ENCODE peak calls at places on chromosomes 12 and 14, in nine cellular contexts. R, G, W, S, U, M, O, E and X are unnamed samples.

GRCh38 chr12:80456513-80456912 is 12.5 kb downstream of the PTPRQ start:
- DNase-seq in W (no peak), U (no peak), G (no peak), O (no peak), M (no peak), E (no peak), S (no peak), R (no peak), X (no peak)

GRCh38 chr14:58774531-58774930 is 136.8 kb downstream of the DACT1 start:
- DNase-seq in U (no peak), M (no peak), O (no peak), G (no peak), S (no peak), E (no peak), R (no peak), W (no peak), X (no peak)

GRCh38 chr12:3777206-3777809 is 24.4 kb upstream of the CRACR2A start:
- DNase-seq in G (no peak), M (peak; percentile 6), R (peak; percentile 60), W (no peak), O (no peak), S (no peak), U (peak; percentile 67), E (no peak), X (no peak)

GRCh38 chr12:79782197-79782890 is 91.6 kb upstream of the PAWR start:
- DNase-seq in R (peak; percentile 71), M (no peak), G (no peak), O (no peak), U (no peak), W (no peak), S (no peak), E (no peak), X (no peak)

GRCh38 chr14:33899723-33900341 is 51.0 kb downstream of the EGLN3 start:
- DNase-seq in G (no peak), S (no peak), W (no peak), U (no peak), M (no peak), O (no peak), R (no peak), E (no peak), X (no peak)

GRCh38 chr12:21144309-21144708 is 13.3 kb downstream of the SLCO1B1 start:
- DNase-seq in G (no peak), S (no peak), R (no peak), W (no peak), M (no peak), O (no peak), U (no peak), E (no peak), X (no peak)

GRCh38 chr12:44015333-44015941 is 179.6 kb downstream of the TMEM117 start:
- DNase-seq in R (peak; percentile 78), W (no peak), G (no peak), M (no peak), E (no peak), S (no peak), O (no peak), U (peak; percentile 70), X (no peak)

GRCh38 chr14:74867673-74868072 is 8.3 kb downstream of the PROX2 start:
- DNase-seq in M (no peak), G (no peak), O (no peak), W (peak; percentile 66), R (peak; percentile 72), S (no peak), E (no peak), U (no peak), X (no peak)

GRCh38 chr14:69485261-69485660 is 733 bp downstream of the PLEKHD1 start:
- DNase-seq in U (no peak), S (no peak), W (no peak), M (no peak), R (no peak), G (no peak), O (no peak), E (no peak), X (no peak)

GRCh38 chr12:119446459-119446858 is 111.9 kb downstream of the CCDC60 start:
- DNase-seq in E (no peak), G (no peak), U (no peak), R (peak; percentile 11), O (no peak), S (no peak), M (no peak), W (no peak), X (no peak)

GRCh38 chr14:67416810-67417209 is 4.8 kb upstream of the PLEK2 start:
- DNase-seq in E (no peak), S (no peak), M (no peak), W (no peak), R (no peak), U (no peak), G (no peak), O (no peak), X (no peak)

GRCh38 chr12:108633534-108634224 is at the start of gene SELPLG:
- DNase-seq in S (peak; percentile 82), O (no peak), M (no peak), U (no peak), R (no peak), E (peak; percentile 94), G (peak; percentile 31), W (peak; percentile 88), X (no peak)

GRCh38 chr12:53251477-53252348 is 16.4 kb upstream of the ESPL1 start:
- DNase-seq in E (peak; percentile 82), G (peak; percentile 87), R (peak; percentile 78), S (peak; percentile 88), W (peak; percentile 71), U (peak; percentile 92), M (peak; percentile 88), O (peak; percentile 73), X (peak; percentile 84)
- TF ChIP-seq CTCF in E (peak; percentile 60), G (no peak), R (peak; percentile 38), S (peak; percentile 19), W (peak; percentile 40), U (peak; percentile 59), M (no peak), O (peak; percentile 51), X (no peak)

GRCh38 chr12:128259556-128260070 is 7.4 kb upstream of the TMEM132C start:
- DNase-seq in G (peak; percentile 47), R (peak; percentile 12), M (peak; percentile 76), W (no peak), E (no peak), S (no peak), O (peak; percentile 35), U (peak; percentile 70), X (peak; percentile 44)
- TF ChIP-seq CTCF in G (peak; percentile 14), R (peak; percentile 43), M (peak; percentile 89), W (no peak), E (peak; percentile 43), S (peak; percentile 51), O (peak; percentile 94), U (peak; percentile 93), X (peak; percentile 81)

DNA sequence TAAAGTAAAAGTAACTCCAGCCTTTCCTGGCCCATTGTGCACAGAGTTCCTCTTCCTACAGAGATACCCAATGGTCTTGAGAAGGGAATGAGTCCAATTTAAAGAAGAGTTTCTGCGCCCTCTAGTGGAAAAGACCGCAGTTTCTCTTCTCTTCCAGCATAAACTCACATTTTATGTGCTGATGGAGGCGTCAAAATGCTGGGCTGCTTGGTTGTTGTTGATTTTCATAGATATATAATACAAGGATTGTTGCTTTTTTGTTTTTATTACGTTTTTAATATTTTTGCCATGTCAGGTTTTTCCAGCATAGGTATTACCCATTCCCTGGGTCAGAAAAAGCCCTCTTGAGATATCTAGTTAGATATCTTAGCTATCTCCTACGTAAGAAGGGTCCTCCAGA is 356.9 kb upstream of the STXBP6 start:
- DNase-seq in R (peak; percentile 28), E (no peak), U (peak; percentile 72), M (peak; percentile 53), W (no peak), G (no peak), O (no peak), S (no peak), X (peak; percentile 43)
- TF ChIP-seq CTCF in R (peak; percentile 33), E (peak; percentile 24), U (peak; percentile 62), M (peak; percentile 62), W (no peak), G (no peak), O (peak; percentile 68), S (peak; percentile 22), X (peak; percentile 88)

GRCh38 chr14:89416002-89416995 is 734 bp downstream of the FOXN3 start:
- DNase-seq in R (peak; percentile 99), M (peak; percentile 100), S (peak; percentile 98), G (peak; percentile 99), W (peak; percentile 100), U (peak; percentile 95), O (peak; percentile 98), E (peak; percentile 100), X (peak; percentile 98)

GRCh38 chr14:89418976-89419375 is 1.9 kb upstream of the FOXN3 start:
- DNase-seq in R (no peak), S (no peak), O (no peak), M (no peak), E (no peak), U (no peak), W (no peak), G (no peak), X (no peak)

GRCh38 chr14:89418452-89418851 is 1.4 kb upstream of the FOXN3 start:
- DNase-seq in E (no peak), M (peak; percentile 15), R (no peak), O (no peak), G (no peak), U (no peak), W (peak; percentile 20), S (no peak), X (no peak)

GRCh38 chr14:89417111-89417468 is at the start of gene FOXN3:
- DNase-seq in W (peak; percentile 86), U (peak; percentile 95), O (peak; percentile 73), G (peak; percentile 93), M (peak; percentile 84), S (peak; percentile 96), R (peak; percentile 95), E (peak; percentile 90), X (peak; percentile 91)

DNA sequence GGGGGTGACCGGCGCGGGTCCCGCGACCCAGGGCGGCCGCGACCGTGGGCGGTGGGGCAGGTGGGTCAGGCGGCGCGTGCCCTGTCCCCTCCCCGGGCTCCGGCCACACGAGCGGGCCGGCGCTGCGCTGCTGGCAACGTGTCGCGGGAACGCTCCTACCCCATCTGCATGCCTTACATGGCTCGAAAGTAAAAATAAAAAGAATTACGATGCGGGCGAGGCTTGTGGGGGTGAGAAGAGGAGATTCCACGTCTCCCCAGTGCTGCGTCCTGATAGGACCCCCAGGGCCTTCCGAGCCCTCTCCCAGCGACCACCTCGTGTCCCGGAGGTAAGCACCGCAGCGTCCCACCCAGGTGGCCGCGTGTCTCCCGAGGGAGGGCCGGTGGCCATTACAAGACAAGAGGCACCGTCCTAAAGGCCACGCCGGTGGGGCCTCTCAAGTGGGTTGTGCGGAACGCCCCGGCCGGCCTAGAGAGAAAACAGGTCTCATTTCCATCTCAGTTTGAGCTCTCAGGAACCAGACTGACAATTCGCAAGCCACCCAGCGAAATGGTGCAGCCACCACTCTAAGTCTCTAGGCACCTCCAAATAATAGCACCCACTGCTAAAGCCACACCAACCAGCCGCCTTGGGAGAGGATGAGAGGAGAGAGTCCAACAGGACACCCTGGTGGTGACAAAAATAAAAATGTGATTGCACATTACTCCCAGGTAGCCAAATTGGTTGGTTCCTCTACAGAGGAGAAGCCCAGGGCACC is 614 bp upstream of the FOXN3 start:
- DNase-seq in W (peak; percentile 61), G (peak; percentile 72), S (peak; percentile 83), U (peak; percentile 68), R (peak; percentile 47), M (no peak), O (peak; percentile 30), E (peak; percentile 82), X (peak; percentile 58)
- TF ChIP-seq CTCF in W (peak; percentile 45), G (peak; percentile 18), S (peak; percentile 45), U (peak; percentile 46), R (peak; percentile 30), M (no peak), O (peak; percentile 44), E (peak; percentile 47), X (peak; percentile 58)